ENCODE peak calls at places on chromosomes 5 and 9, in ten cellular contexts. B is kidney epithelial cell, I is endodermal cell, R is H9, W is GM23338, F is cardiac muscle cell, G is suprapubic skin, M is PC-3, H is sigmoid colon, J is AG04450. A is an unnamed sample.

GRCh38 chr5:84494453-84494852 is 109.8 kb upstream of the EDIL3 start:
- DNase-seq in B (peak; percentile 82), I (no peak), R (no peak), W (no peak), F (peak; percentile 75), G (no peak), M (peak; percentile 62), H (no peak), J (peak; percentile 63), A (no peak)

GRCh38 chr5:89327621-89328020 is 444.6 kb upstream of the MEF2C start:
- DNase-seq in B (no peak), I (no peak), R (no peak), W (no peak), F (no peak), G (no peak), M (no peak), H (no peak), J (no peak), A (no peak)

GRCh38 chr9:36959681-36960574 is 74.1 kb downstream of the PAX5 start:
- DNase-seq in B (no peak), I (no peak), R (peak; percentile 13), W (no peak), F (no peak), G (no peak), M (no peak), H (no peak), J (no peak), A (no peak)

GRCh38 chr9:38359689-38360385 is 32.7 kb upstream of the ALDH1B1 start:
- DNase-seq in B (no peak), I (no peak), R (no peak), W (no peak), F (peak; percentile 12), G (peak; percentile 32), M (no peak), H (peak; percentile 46), J (no peak), A (no peak)

GRCh38 chr9:37082214-37082765 is 38.1 kb upstream of the ZCCHC7 start:
- DNase-seq in B (no peak), I (no peak), R (no peak), W (no peak), F (peak; percentile 12), G (no peak), M (no peak), H (no peak), J (no peak), A (no peak)

GRCh38 chr5:107570805-107571531 is 99.8 kb downstream of the EFNA5 start:
- DNase-seq in B (no peak), I (peak; percentile 80), R (no peak), W (peak; percentile 55), F (peak; percentile 41), G (no peak), M (no peak), H (no peak), J (no peak), A (peak; percentile 43)

GRCh38 chr5:76542887-76543690 is 80.1 kb downstream of the F2RL2 start:
- DNase-seq in B (no peak), I (no peak), R (no peak), W (peak; percentile 39), F (peak; percentile 14), G (no peak), M (no peak), H (no peak), J (no peak), A (no peak)

GRCh38 chr5:41281215-41281810 is 68.0 kb upstream of the C6 start:
- DNase-seq in B (no peak), I (no peak), R (no peak), W (no peak), F (no peak), G (no peak), M (no peak), H (no peak), J (no peak), A (no peak)

GRCh38 chr5:76104027-76104426 is 20.8 kb downstream of the SV2C start:
- DNase-seq in B (peak; percentile 1), I (peak; percentile 89), R (peak; percentile 57), W (peak; percentile 72), F (peak; percentile 20), G (no peak), M (peak; percentile 47), H (no peak), J (no peak), A (no peak)

GRCh38 chr9:120348951-120349429 is 231.0 kb downstream of the CDK5RAP2 start:
- DNase-seq in B (no peak), I (peak; percentile 88), R (peak; percentile 83), W (peak; percentile 88), F (peak; percentile 79), G (no peak), M (peak; percentile 54), H (no peak), J (no peak), A (peak; percentile 52)

GRCh38 chr5:91469517-91470165 is 86.5 kb upstream of the ARRDC3 start:
- DNase-seq in B (no peak), I (no peak), R (no peak), W (no peak), F (no peak), G (no peak), M (peak; percentile 65), H (no peak), J (no peak), A (no peak)

GRCh38 chr5:95870105-95870672 is 47.7 kb upstream of the GLRX start:
- DNase-seq in B (no peak), I (no peak), R (no peak), W (no peak), F (no peak), G (no peak), M (peak; percentile 46), H (no peak), J (no peak), A (no peak)

GRCh38 chr9:95441081-95441480 is 75.7 kb downstream of the PTCH1 start:
- DNase-seq in B (no peak), I (no peak), R (no peak), W (no peak), F (no peak), G (no peak), M (no peak), H (no peak), J (no peak), A (no peak)
- H3K27me3 ChIP-seq in B (no peaks in the 10 kb centered on the region), I (no peaks in the 10 kb centered on the region), R (no peaks in the 10 kb centered on the region), W (no peaks in the 10 kb centered on the region), F (no peaks in the 10 kb centered on the region), G (no peaks in the 10 kb centered on the region), M (no peaks in the 10 kb centered on the region), H (no peaks in the 10 kb centered on the region), J (no peaks in the 10 kb centered on the region), A (no peaks in the 10 kb centered on the region)

DNA sequence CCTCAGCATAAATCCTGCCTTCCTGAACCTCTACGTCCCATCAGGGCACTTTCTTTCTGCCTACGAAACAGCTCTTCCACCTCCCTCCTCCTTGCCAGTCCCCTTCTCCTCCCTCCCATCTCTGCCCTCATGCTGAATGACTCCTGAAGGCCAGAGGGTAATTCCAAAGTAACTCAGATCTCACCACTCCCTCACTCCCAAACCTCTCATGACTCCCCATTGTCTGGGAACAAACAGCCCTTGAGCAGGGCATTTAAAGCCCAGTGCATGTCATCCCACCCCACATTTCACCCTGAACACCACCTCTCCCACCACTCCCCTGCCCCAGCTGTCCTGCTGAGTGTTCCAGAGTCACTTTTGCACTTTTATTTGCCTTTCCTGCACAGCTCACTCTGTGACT is 8.9 kb upstream of the FBP1 start:
- DNase-seq in B (no peak), I (no peak), R (no peak), W (no peak), F (no peak), G (no peak), M (peak; percentile 3), H (no peak), J (no peak), A (no peak)
- TF ChIP-seq CTCF in B (no peak), I (no peak), R (no peak), W (no peak), F (no peak), G (no peak), M (no peak), H (no peak), J (no peak), A (no peak)

DNA sequence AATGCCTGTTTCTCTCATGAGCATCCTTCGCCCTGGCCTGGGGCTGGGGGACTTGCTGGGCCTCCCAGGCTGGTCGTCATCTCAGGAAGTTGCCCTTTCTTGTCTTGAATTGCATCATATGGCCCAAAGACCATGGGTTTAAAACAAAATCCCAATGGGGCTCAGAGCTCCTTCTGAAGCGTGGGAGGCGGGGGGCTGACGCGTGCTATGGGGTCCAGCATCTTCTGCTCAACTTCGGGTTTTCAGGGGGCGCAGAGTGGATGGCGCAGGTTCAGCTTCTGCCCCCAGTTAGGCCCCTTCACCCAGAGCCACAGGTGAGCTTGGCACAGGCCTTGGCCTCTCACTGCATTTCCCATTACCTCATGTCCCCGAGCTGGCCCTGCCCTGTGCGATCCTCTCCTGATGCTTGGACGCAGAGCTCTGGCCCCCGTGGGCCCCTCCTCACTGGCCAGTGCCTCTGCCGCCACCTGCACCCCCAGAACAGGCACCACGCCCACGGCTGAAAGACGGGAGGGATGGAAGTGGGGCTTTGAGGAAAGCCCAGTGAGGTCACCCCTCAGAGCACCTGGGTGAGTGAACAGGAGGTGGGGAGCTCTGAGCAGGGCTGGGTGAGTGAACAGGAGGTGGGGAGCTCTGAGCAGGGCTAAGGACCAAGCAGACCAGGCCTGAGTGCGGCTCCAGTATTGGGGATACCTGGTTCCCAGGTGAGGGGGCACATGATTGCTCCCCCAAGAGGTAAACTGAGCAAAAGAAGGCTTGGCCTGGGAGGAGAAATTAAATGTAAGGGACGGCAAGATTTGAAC is 56.0 kb downstream of the TRIP13 start:
- DNase-seq in B (no peak), I (no peak), R (no peak), W (no peak), F (no peak), G (peak; percentile 45), M (no peak), H (no peak), J (no peak), A (peak; percentile 35)
- H3K27me3 ChIP-seq in B (peaks cover 51% of the 10 kb centered on the region), I (no peaks in the 10 kb centered on the region), R (no peaks in the 10 kb centered on the region), W (no peaks in the 10 kb centered on the region), F (peaks cover 5% of the 10 kb centered on the region), G (peaks cover 78% of the 10 kb centered on the region), M (peaks cover 49% of the 10 kb centered on the region), H (peaks cover 3% of the 10 kb centered on the region), J (peaks cover 89% of the 10 kb centered on the region), A (no peaks in the 10 kb centered on the region)

GRCh38 chr9:131951905-131952304 is 127.8 kb downstream of the MED27 start:
- DNase-seq in B (no peak), I (no peak), R (no peak), W (no peak), F (peak; percentile 36), G (no peak), M (no peak), H (no peak), J (no peak), A (peak; percentile 62)

GRCh38 chr9:131959056-131959455 is 120.6 kb downstream of the MED27 start:
- DNase-seq in B (no peak), I (no peak), R (no peak), W (no peak), F (no peak), G (no peak), M (no peak), H (no peak), J (no peak), A (no peak)

GRCh38 chr9:131951155-131951554 is 128.5 kb downstream of the MED27 start:
- DNase-seq in B (no peak), I (no peak), R (no peak), W (no peak), F (no peak), G (no peak), M (no peak), H (no peak), J (no peak), A (no peak)

GRCh38 chr9:131950487-131950886 is 129.2 kb downstream of the MED27 start:
- DNase-seq in B (no peak), I (no peak), R (no peak), W (no peak), F (no peak), G (no peak), M (no peak), H (no peak), J (no peak), A (no peak)

GRCh38 chr9:131954299-131954698 is 125.4 kb downstream of the MED27 start:
- DNase-seq in B (no peak), I (peak; percentile 69), R (no peak), W (peak; percentile 71), F (no peak), G (no peak), M (peak; percentile 28), H (no peak), J (no peak), A (no peak)
- TF ChIP-seq CTCF in B (peak; percentile 28), I (peak; percentile 81), R (peak; percentile 73), W (peak; percentile 69), F (peak; percentile 24), G (no peak), M (peak; percentile 59), H (no peak), J (peak; percentile 8), A (no peak)